ENCODE peak calls at places on chromosomes 2 and 18, in nine cellular contexts. U is mesenchymal stem cell; J is naive thymus-derived CD4-positive, alpha-beta T cell; C is bronchial epithelial cell; B is epithelial cell of esophagus; X is ovary; S is right atrium auricular region; T is A549; P is CD4-positive, alpha-beta memory T cell. A is an unnamed sample.

GRCh38 chr2:157872791-157873190 is 3.3 kb downstream of the ACVR1 start:
- DNase-seq in U (no peak), J (no peak), C (peak; percentile 89), B (peak; percentile 76), X (no peak), S (no peak), T (no peak), P (no peak), A (no peak)

GRCh38 chr2:126885701-126886121 is 13.0 kb upstream of the TEX51 start:
- DNase-seq in U (no peak), J (no peak), C (no peak), B (no peak), X (peak; percentile 76), S (no peak), T (no peak), P (no peak), A (peak; percentile 35)

GRCh38 chr18:961644-962355 is 57.1 kb downstream of the ADCYAP1 start:
- DNase-seq in U (peak; percentile 45), J (peak; percentile 49), C (peak; percentile 27), B (peak; percentile 33), X (peak; percentile 36), S (peak; percentile 67), T (no peak), P (peak; percentile 32), A (peak; percentile 68)

GRCh38 chr2:234421-234820 is 29.4 kb downstream of the SH3YL1 start:
- DNase-seq in U (no peak), J (no peak), C (no peak), B (no peak), X (no peak), S (no peak), T (no peak), P (no peak), A (no peak)

GRCh38 chr2:232354069-232354468 is 24.5 kb upstream of the ALPP start:
- DNase-seq in U (no peak), J (no peak), C (no peak), B (no peak), X (no peak), S (no peak), T (no peak), P (no peak), A (no peak)

GRCh38 chr18:75582406-75582821 is 154.9 kb upstream of the SMIM21 start:
- DNase-seq in U (no peak), J (no peak), C (no peak), B (no peak), X (no peak), S (no peak), T (no peak), P (no peak), A (no peak)

GRCh38 chr18:60485207-60485606 is 112.6 kb upstream of the MC4R start:
- DNase-seq in U (no peak), J (no peak), C (no peak), B (peak; percentile 8), X (no peak), S (no peak), T (no peak), P (no peak), A (peak; percentile 35)

GRCh38 chr2:69225933-69226332 is 161.1 kb downstream of the GFPT1 start:
- DNase-seq in U (no peak), J (no peak), C (no peak), B (no peak), X (no peak), S (no peak), T (no peak), P (no peak), A (peak; percentile 16)

GRCh38 chr2:23767871-23768611 is 158.9 kb downstream of the ATAD2B start:
- DNase-seq in U (no peak), J (no peak), C (peak; percentile 70), B (peak; percentile 72), X (no peak), S (no peak), T (no peak), P (no peak), A (peak; percentile 20)

GRCh38 chr2:135839713-135840112 is 2.7 kb upstream of the LCT start:
- DNase-seq in U (peak; percentile 30), J (no peak), C (no peak), B (no peak), X (no peak), S (no peak), T (no peak), P (no peak), A (peak; percentile 94)

GRCh38 chr18:21167641-21168372 is 56.2 kb upstream of the ROCK1 start:
- DNase-seq in U (no peak), J (no peak), C (peak; percentile 49), B (peak; percentile 44), X (no peak), S (no peak), T (no peak), P (no peak), A (peak; percentile 8)

GRCh38 chr18:3367491-3368091 is 82.4 kb upstream of the TGIF1 start:
- DNase-seq in U (no peak), J (no peak), C (no peak), B (no peak), X (no peak), S (no peak), T (no peak), P (no peak), A (peak; percentile 90)

GRCh38 chr2:32697156-32697555 is 69.3 kb downstream of the TTC27 start:
- DNase-seq in U (peak; percentile 34), J (no peak), C (peak; percentile 29), B (peak; percentile 11), X (no peak), S (no peak), T (no peak), P (no peak), A (peak; percentile 89)

GRCh38 chr2:174535757-174536703 is 49.2 kb upstream of the GPR155 start:
- DNase-seq in U (no peak), J (no peak), C (peak; percentile 53), B (peak; percentile 71), X (no peak), S (no peak), T (no peak), P (no peak), A (no peak)

GRCh38 chr2:62526531-62527381 is 20.8 kb upstream of the TMEM17 start:
- DNase-seq in U (no peak), J (no peak), C (no peak), B (no peak), X (no peak), S (no peak), T (no peak), P (no peak), A (no peak)

GRCh38 chr2:62529758-62530157 is 23.8 kb upstream of the TMEM17 start:
- DNase-seq in U (no peak), J (no peak), C (no peak), B (peak; percentile 20), X (no peak), S (no peak), T (no peak), P (no peak), A (no peak)

GRCh38 chr2:62527478-62528210 is 21.6 kb upstream of the TMEM17 start:
- DNase-seq in U (no peak), J (no peak), C (no peak), B (no peak), X (no peak), S (no peak), T (no peak), P (no peak), A (no peak)

GRCh38 chr2:62525549-62525948 is 19.6 kb upstream of the TMEM17 start:
- DNase-seq in U (no peak), J (no peak), C (no peak), B (no peak), X (no peak), S (no peak), T (no peak), P (no peak), A (no peak)

DNA sequence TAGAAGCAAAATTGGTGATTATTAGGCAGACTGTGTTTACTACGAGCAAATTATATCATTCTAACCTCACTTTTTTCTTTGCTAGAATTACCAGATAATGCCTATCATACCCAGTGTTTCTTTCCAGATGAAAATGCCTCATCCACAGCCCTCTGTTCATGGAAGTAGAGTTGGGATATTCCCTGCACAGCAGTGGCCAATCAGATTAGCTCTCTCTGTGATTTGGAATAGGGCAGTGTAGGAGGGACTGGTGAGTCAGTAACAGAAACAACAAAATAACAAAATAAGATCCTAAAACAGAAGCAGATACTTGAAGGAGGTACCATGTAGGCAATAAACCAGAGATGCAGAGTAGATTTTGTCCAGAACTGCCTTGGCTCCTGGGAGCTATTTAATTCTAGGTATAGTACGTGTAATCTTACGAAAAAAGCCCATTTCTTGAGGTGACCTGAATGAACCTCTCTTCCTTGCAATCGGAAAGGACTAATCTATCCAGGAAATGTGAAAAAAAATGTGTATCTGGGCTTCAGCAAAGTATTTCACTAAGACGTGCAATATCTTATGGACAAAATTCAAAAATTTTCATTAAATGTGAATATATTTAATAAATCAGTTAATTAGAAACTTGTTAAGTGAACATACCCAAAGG is 18.4 kb upstream of the TMEM17 start:
- DNase-seq in U (no peak), J (no peak), C (no peak), B (no peak), X (no peak), S (no peak), T (no peak), P (no peak), A (no peak)
- H3K4me3 ChIP-seq in U (no peak overlapping the region), J (no peak overlapping the region), C (no peak overlapping the region), B (no peak overlapping the region), X (no peak overlapping the region), S (no peak overlapping the region), T (no peak overlapping the region), P (no peak overlapping the region), A (no peak overlapping the region)

DNA sequence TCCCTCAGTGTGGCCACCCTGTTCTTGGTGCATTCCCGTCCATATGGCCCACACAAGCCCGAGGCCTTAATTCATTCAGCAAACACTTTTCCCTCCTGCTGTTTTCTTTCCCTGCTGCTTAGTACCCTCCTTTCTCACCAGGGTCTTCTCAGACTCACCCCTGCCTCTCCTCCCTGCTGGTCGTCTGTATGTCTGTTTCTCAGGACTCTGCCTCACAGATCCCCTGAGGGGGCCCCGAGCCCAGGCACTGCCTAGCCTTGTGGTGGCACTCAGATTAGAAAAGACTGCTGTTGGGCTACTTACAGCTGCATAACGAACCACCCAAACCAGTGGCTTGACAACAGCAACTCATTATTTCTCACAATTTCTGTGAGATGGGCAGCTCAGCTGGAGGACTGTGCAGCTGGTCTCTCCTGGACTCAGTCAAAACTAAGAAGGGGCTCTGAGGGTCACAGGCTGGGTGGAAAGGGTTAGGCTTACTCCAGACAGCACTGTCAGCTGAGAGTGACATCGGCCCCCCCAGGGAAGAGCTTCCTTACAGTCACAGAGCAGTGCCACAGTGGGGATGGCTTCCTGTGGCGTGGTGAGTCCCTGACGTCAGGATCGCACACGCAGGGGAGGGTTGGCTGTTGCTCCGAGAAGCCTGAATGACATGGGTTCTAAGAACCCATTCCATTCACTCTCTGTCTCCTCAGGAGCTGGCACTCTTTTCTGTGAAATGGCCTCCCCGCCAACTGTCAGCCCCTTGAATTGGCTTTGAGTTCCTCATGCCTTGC is 139.0 kb downstream of the UXS1 start:
- DNase-seq in U (no peak), J (peak; percentile 29), C (no peak), B (no peak), X (no peak), S (no peak), T (no peak), P (peak; percentile 28), A (no peak)
- H3K4me3 ChIP-seq in U (no peak overlapping the region), J (no peak overlapping the region), C (no peak overlapping the region), B (no peak overlapping the region), X (no peak overlapping the region), S (no peak overlapping the region), T (no peak overlapping the region), P (no peak overlapping the region), A (no peak overlapping the region)

GRCh38 chr18:31447530-31448191 is at the start of gene DSG3:
- DNase-seq in U (no peak), J (no peak), C (peak; percentile 85), B (peak; percentile 95), X (no peak), S (no peak), T (no peak), P (no peak), A (no peak)
- H3K4me3 ChIP-seq in U (no peak within 1 kb of the TSS), J (no peak within 1 kb of the TSS), C (peak within 1 kb of the TSS; percentile 41), B (peak within 1 kb of the TSS; percentile 79), X (no peak within 1 kb of the TSS), S (no peak within 1 kb of the TSS), T (no peak within 1 kb of the TSS), P (no peak within 1 kb of the TSS), A (no peak within 1 kb of the TSS)

GRCh38 chr2:47519604-47520301 is 116.8 kb downstream of the MSH2 start:
- DNase-seq in U (no peak), J (no peak), C (no peak), B (no peak), X (no peak), S (no peak), T (no peak), P (no peak), A (no peak)
- H3K4me3 ChIP-seq in U (no peak overlapping the region), J (no peak overlapping the region), C (no peak overlapping the region), B (no peak overlapping the region), X (no peak overlapping the region), S (no peak overlapping the region), T (no peak overlapping the region), P (peak overlapping the region; percentile 42), A (no peak overlapping the region)

A was measured in choroid plexus epithelial cell.